ENCODE peak calls at places on chromosome 20, in six cellular contexts. S, K, D, P, J and E are unnamed samples.

GRCh38 chr20:63145156-63145555 is 70.8 kb downstream of the YTHDF1 start:
- DNase-seq in S (no peak), K (peak), D (no peak), P (no peak), J (no peak), E (no peak)

GRCh38 chr20:12970372-12970821 is 38.4 kb upstream of the SPTLC3 start:
- DNase-seq in S (no peak), K (peak), D (no peak), P (no peak), J (no peak), E (no peak)

GRCh38 chr20:33434434-33434833 is 9.1 kb downstream of the SNTA1 start:
- DNase-seq in S (no peak), K (no peak), D (no peak), P (no peak), J (no peak), E (no peak)

GRCh38 chr20:47352332-47353223 is 3.9 kb downstream of the ZMYND8 start:
- DNase-seq in S (no peak), K (peak), D (peak), P (no peak), J (no peak), E (no peak)

GRCh38 chr20:54668271-54669053 is 193.1 kb downstream of the DOK5 start:
- DNase-seq in S (no peak), K (peak), D (no peak), P (no peak), J (no peak), E (no peak)

GRCh38 chr20:19771031-19771430 is 13.0 kb downstream of the RIN2 start:
- DNase-seq in S (no peak), K (no peak), D (no peak), P (no peak), J (no peak), E (no peak)

GRCh38 chr20:23047738-23048214 is 1.7 kb downstream of the THBD start:
- DNase-seq in S (no peak), K (no peak), D (no peak), P (no peak), J (no peak), E (no peak)

GRCh38 chr20:16404171-16404570 is 169.1 kb downstream of the KIF16B start:
- DNase-seq in S (no peak), K (no peak), D (no peak), P (no peak), J (no peak), E (no peak)

GRCh38 chr20:21125072-21125848 is 622 bp upstream of the KIZ start:
- DNase-seq in S (no peak), K (peak), D (no peak), P (no peak), J (no peak), E (no peak)

GRCh38 chr20:59102722-59103415 is 60.3 kb upstream of the PRELID3B start:
- DNase-seq in S (no peak), K (no peak), D (no peak), P (no peak), J (no peak), E (no peak)

GRCh38 chr20:57479196-57479595 is 45.7 kb downstream of the CTCFL start:
- DNase-seq in S (no peak), K (no peak), D (no peak), P (no peak), J (no peak), E (no peak)

GRCh38 chr20:9031951-9032350 is 36.9 kb upstream of the PLCB4 start:
- DNase-seq in S (no peak), K (no peak), D (no peak), P (no peak), J (no peak), E (no peak)

GRCh38 chr20:47016068-47016664 is 121.5 kb downstream of the EYA2 start:
- DNase-seq in S (no peak), K (no peak), D (no peak), P (no peak), J (no peak), E (no peak)

GRCh38 chr20:51331466-51331865 is 211.1 kb downstream of the NFATC2 start:
- DNase-seq in S (peak), K (no peak), D (no peak), P (no peak), J (no peak), E (no peak)

GRCh38 chr20:1567392-1568165 is 10.1 kb upstream of the SIRPD start:
- DNase-seq in S (no peak), K (peak), D (no peak), P (no peak), J (no peak), E (no peak)

GRCh38 chr20:63335711-63336110 is 25.4 kb downstream of the CHRNA4 start:
- DNase-seq in S (no peak), K (no peak), D (no peak), P (no peak), J (no peak), E (no peak)

GRCh38 chr20:35443003-35443402 is 5.0 kb upstream of the GDF5 start:
- DNase-seq in S (peak), K (no peak), D (no peak), P (no peak), J (no peak), E (no peak)

GRCh38 chr20:60823001-60823649 is 428.9 kb upstream of the CDH4 start:
- DNase-seq in S (no peak), K (no peak), D (no peak), P (no peak), J (no peak), E (no peak)

GRCh38 chr20:64138276-64138815 is 25.9 kb upstream of the MYT1 start:
- DNase-seq in S (no peak), K (no peak), D (no peak), P (no peak), J (no peak), E (no peak)

GRCh38 chr20:58146761-58147160 is 81.7 kb downstream of the ANKRD60 start:
- DNase-seq in S (no peak), K (no peak), D (no peak), P (no peak), J (no peak), E (no peak)

GRCh38 chr20:38874460-38875169 is 51.6 kb upstream of the FAM83D start:
- DNase-seq in S (no peak), K (no peak), D (no peak), P (no peak), J (no peak), E (no peak)

GRCh38 chr20:40262219-40262618 is 426.8 kb downstream of the MAFB start:
- DNase-seq in S (no peak), K (no peak), D (no peak), P (no peak), J (no peak), E (no peak)

GRCh38 chr20:20561172-20561571 is 151.3 kb downstream of the RALGAPA2 start:
- DNase-seq in S (no peak), K (no peak), D (no peak), P (no peak), J (no peak), E (no peak)

GRCh38 chr20:58432190-58432954 is 43.3 kb downstream of the VAPB start:
- DNase-seq in S (no peak), K (no peak), D (no peak), P (no peak), J (no peak), E (no peak)

GRCh38 chr20:32779500-32780215 is 17.5 kb downstream of the DNMT3B start:
- DNase-seq in S (no peak), K (no peak), D (no peak), P (no peak), J (no peak), E (no peak)

GRCh38 chr20:62360854-62361798 is 6.0 kb downstream of the LAMA5 start:
- DNase-seq in S (no peak), K (peak), D (no peak), P (no peak), J (no peak), E (no peak)

GRCh38 chr20:32442630-32443029 is 84.5 kb downstream of the ASXL1 start:
- DNase-seq in S (no peak), K (no peak), D (no peak), P (no peak), J (no peak), E (no peak)

GRCh38 chr20:45631184-45631583 is at the start of gene WFDC9:
- DNase-seq in S (no peak), K (no peak), D (no peak), P (no peak), J (no peak), E (no peak)

GRCh38 chr20:25352746-25353145 is 37.9 kb downstream of the ABHD12 start:
- DNase-seq in S (no peak), K (no peak), D (no peak), P (no peak), J (no peak), E (no peak)

GRCh38 chr20:47487175-47487917 is 14.3 kb upstream of the NCOA3 start:
- DNase-seq in S (no peak), K (no peak), D (no peak), P (no peak), J (peak), E (no peak)

GRCh38 chr20:45358282-45359068 is 4.5 kb upstream of the SYS1 start:
- DNase-seq in S (no peak), K (no peak), D (peak), P (no peak), J (no peak), E (no peak)

GRCh38 chr20:63531686-63532448 is 5.3 kb downstream of the PTK6 start:
- DNase-seq in S (no peak), K (no peak), D (no peak), P (no peak), J (no peak), E (no peak)

GRCh38 chr20:44650777-44651493 is 564 bp downstream of the ADA start:
- DNase-seq in S (no peak), K (no peak), D (no peak), P (peak), J (peak), E (no peak)

GRCh38 chr20:4795394-4795793 is 73.7 kb downstream of the PRND start:
- DNase-seq in S (peak), K (peak), D (no peak), P (no peak), J (no peak), E (no peak)